ENCODE peak calls at places on chromosomes 1 and 21, in seven cellular contexts. F, O, P, U, Y, H and L are unnamed samples.

GRCh38 chr1:202058001-202058908 is 47.9 kb downstream of the ELF3 start:
- DNase-seq in F (no peak), O (no peak), P (no peak), U (no peak), Y (peak; percentile 62), H (peak; percentile 35), L (no peak)

GRCh38 chr1:244361764-244362473 is 89.8 kb downstream of the ADSS2 start:
- DNase-seq in F (no peak), O (peak; percentile 87), P (no peak), U (no peak), Y (peak; percentile 79), H (peak; percentile 86), L (peak; percentile 96)

GRCh38 chr1:47656719-47657685 is 219.2 kb downstream of the FOXD2 start:
- DNase-seq in F (no peak), O (no peak), P (peak; percentile 30), U (no peak), Y (no peak), H (peak; percentile 39), L (no peak)

GRCh38 chr1:169483500-169483966 is 2.2 kb downstream of the SLC19A2 start:
- DNase-seq in F (no peak), O (no peak), P (peak; percentile 35), U (peak; percentile 26), Y (no peak), H (peak; percentile 79), L (peak; percentile 67)

GRCh38 chr1:245488346-245489110 is 333.7 kb downstream of the KIF26B start:
- DNase-seq in F (no peak), O (no peak), P (no peak), U (no peak), Y (no peak), H (no peak), L (peak; percentile 32)

GRCh38 chr21:46297311-46298082 is 11.4 kb downstream of the YBEY start:
- DNase-seq in F (peak; percentile 24), O (no peak), P (peak; percentile 36), U (peak; percentile 43), Y (no peak), H (no peak), L (no peak)

GRCh38 chr1:22344851-22345560 is 106.6 kb upstream of the ZBTB40 start:
- DNase-seq in F (no peak), O (no peak), P (no peak), U (no peak), Y (no peak), H (no peak), L (no peak)

GRCh38 chr1:59776960-59777852 is 37.5 kb upstream of the HOOK1 start:
- DNase-seq in F (peak; percentile 70), O (no peak), P (no peak), U (no peak), Y (no peak), H (peak; percentile 56), L (no peak)

GRCh38 chr1:160868141-160868540 is 5.5 kb upstream of the CD244 start:
- DNase-seq in F (no peak), O (no peak), P (no peak), U (no peak), Y (no peak), H (no peak), L (no peak)

GRCh38 chr1:36620142-36620541 is 137.4 kb upstream of the CSF3R start:
- DNase-seq in F (no peak), O (no peak), P (no peak), U (no peak), Y (no peak), H (no peak), L (no peak)

GRCh38 chr1:203316626-203317093 is 11.3 kb downstream of the BTG2 start:
- DNase-seq in F (no peak), O (no peak), P (no peak), U (no peak), Y (peak; percentile 29), H (peak; percentile 31), L (no peak)

GRCh38 chr1:184504012-184504694 is 117.3 kb downstream of the C1orf21 start:
- DNase-seq in F (no peak), O (no peak), P (no peak), U (no peak), Y (no peak), H (no peak), L (no peak)

GRCh38 chr1:81478217-81478616 is 322.5 kb upstream of the ADGRL2 start:
- DNase-seq in F (no peak), O (no peak), P (no peak), U (no peak), Y (no peak), H (no peak), L (no peak)

GRCh38 chr1:24929876-24930702 is at the start of gene RUNX3:
- DNase-seq in F (peak; percentile 88), O (peak; percentile 54), P (peak; percentile 63), U (no peak), Y (peak; percentile 70), H (no peak), L (peak; percentile 76)

GRCh38 chr1:154807048-154807591 is 63.0 kb downstream of the KCNN3 start:
- DNase-seq in F (no peak), O (no peak), P (no peak), U (no peak), Y (no peak), H (no peak), L (no peak)

GRCh38 chr1:246160398-246160797 is 346.7 kb downstream of the SMYD3 start:
- DNase-seq in F (no peak), O (no peak), P (no peak), U (no peak), Y (no peak), H (no peak), L (no peak)

GRCh38 chr1:26546375-26546774 is 16.8 kb downstream of the RPS6KA1 start:
- DNase-seq in F (no peak), O (no peak), P (no peak), U (no peak), Y (no peak), H (no peak), L (no peak)

GRCh38 chr1:184513421-184513820 is 126.6 kb downstream of the C1orf21 start:
- DNase-seq in F (no peak), O (no peak), P (no peak), U (no peak), Y (no peak), H (peak; percentile 10), L (no peak)

GRCh38 chr1:58727363-58727762 is 27.5 kb upstream of the MYSM1 start:
- DNase-seq in F (peak; percentile 50), O (no peak), P (no peak), U (no peak), Y (no peak), H (peak; percentile 89), L (peak; percentile 16)

GRCh38 chr1:24957016-24957807 is 27.1 kb upstream of the RUNX3 start:
- DNase-seq in F (no peak), O (no peak), P (no peak), U (no peak), Y (no peak), H (no peak), L (no peak)

GRCh38 chr21:15171546-15171945 is 106.7 kb upstream of the NRIP1 start:
- DNase-seq in F (no peak), O (no peak), P (no peak), U (no peak), Y (no peak), H (no peak), L (no peak)

GRCh38 chr1:67987046-67987799 is 63.2 kb downstream of the DIRAS3 start:
- DNase-seq in F (no peak), O (no peak), P (no peak), U (peak; percentile 24), Y (no peak), H (peak; percentile 96), L (no peak)

GRCh38 chr1:60564856-60565445 is 491.4 kb upstream of the C1orf87 start:
- DNase-seq in F (no peak), O (no peak), P (no peak), U (no peak), Y (no peak), H (no peak), L (no peak)

GRCh38 chr1:42876009-42876408 is 29.6 kb downstream of the ZNF691 start:
- DNase-seq in F (no peak), O (no peak), P (no peak), U (no peak), Y (no peak), H (no peak), L (no peak)

GRCh38 chr1:238052496-238053266 is 162.0 kb upstream of the ZP4 start:
- DNase-seq in F (no peak), O (no peak), P (no peak), U (no peak), Y (no peak), H (peak; percentile 13), L (peak; percentile 93)

GRCh38 chr1:89553195-89553584 is 28.6 kb downstream of the LRRC8B start:
- DNase-seq in F (no peak), O (no peak), P (no peak), U (no peak), Y (no peak), H (no peak), L (no peak)

GRCh38 chr1:150473659-150474058 is 13.6 kb upstream of the TARS2 start:
- DNase-seq in F (no peak), O (no peak), P (peak; percentile 30), U (peak; percentile 56), Y (no peak), H (no peak), L (no peak)
- H3K9me3 ChIP-seq in F (no peaks in the 10 kb centered on the region), O (no peaks in the 10 kb centered on the region), P (no peaks in the 10 kb centered on the region), U (no peaks in the 10 kb centered on the region), Y (no peaks in the 10 kb centered on the region), H (no peaks in the 10 kb centered on the region), L (no peaks in the 10 kb centered on the region)

GRCh38 chr1:98340511-98340910 is 321.0 kb upstream of the SNX7 start:
- DNase-seq in F (no peak), O (no peak), P (no peak), U (no peak), Y (no peak), H (peak; percentile 80), L (no peak)

GRCh38 chr1:98333936-98334335 is 327.6 kb upstream of the SNX7 start:
- DNase-seq in F (no peak), O (no peak), P (no peak), U (no peak), Y (no peak), H (no peak), L (no peak)

GRCh38 chr1:98331718-98332311 is 329.7 kb upstream of the SNX7 start:
- DNase-seq in F (no peak), O (no peak), P (no peak), U (no peak), Y (no peak), H (no peak), L (no peak)

GRCh38 chr1:98333406-98333805 is 328.1 kb upstream of the SNX7 start:
- DNase-seq in F (no peak), O (no peak), P (no peak), U (no peak), Y (no peak), H (no peak), L (no peak)

GRCh38 chr1:98336472-98337118 is 324.9 kb upstream of the SNX7 start:
- DNase-seq in F (no peak), O (no peak), P (no peak), U (no peak), Y (no peak), H (no peak), L (no peak)
- H3K27me3 ChIP-seq in F (no peaks in the 10 kb centered on the region), O (no peaks in the 10 kb centered on the region), P (no peaks in the 10 kb centered on the region), U (no peaks in the 10 kb centered on the region), Y (no peaks in the 10 kb centered on the region), H (no peaks in the 10 kb centered on the region), L (no peaks in the 10 kb centered on the region)

GRCh38 chr1:3026124-3026523 is 4.9 kb downstream of the ACTRT2 start:
- DNase-seq in F (no peak), O (no peak), P (no peak), U (no peak), Y (no peak), H (no peak), L (no peak)
- H3K9me3 ChIP-seq in F (no peaks in the 10 kb centered on the region), O (peaks cover 8% of the 10 kb centered on the region), P (no peaks in the 10 kb centered on the region), U (no peaks in the 10 kb centered on the region), Y (no peaks in the 10 kb centered on the region), H (peaks cover 58% of the 10 kb centered on the region), L (no peaks in the 10 kb centered on the region)

GRCh38 chr1:208268541-208269337 is 24.6 kb upstream of the PLXNA2 start:
- DNase-seq in F (no peak), O (no peak), P (no peak), U (no peak), Y (no peak), H (no peak), L (no peak)
- H3K27me3 ChIP-seq in F (peaks cover 70% of the 10 kb centered on the region), O (peaks cover 59% of the 10 kb centered on the region), P (no peaks in the 10 kb centered on the region), U (no peaks in the 10 kb centered on the region), Y (peaks cover 2% of the 10 kb centered on the region), H (peaks cover 34% of the 10 kb centered on the region), L (peaks cover 16% of the 10 kb centered on the region)